ENCODE peak calls at places on chromosomes 12 and 14, in nine cellular contexts. K, D, L, Z, J, G, C, U and W are unnamed samples.

GRCh38 chr12:44021471-44021971 is 185.6 kb downstream of the TMEM117 start:
- DNase-seq in G (no peak), J (no peak), L (no peak), D (no peak), C (no peak), Z (no peak), U (no peak), K (no peak), W (no peak)

GRCh38 chr14:22107734-22108133 is 434.1 kb upstream of the OR4E1 start:
- DNase-seq in C (no peak), J (no peak), G (no peak), K (no peak), U (no peak), L (no peak), Z (no peak), D (no peak), W (no peak)

GRCh38 chr14:99141236-99141635 is 130.8 kb downstream of the BCL11B start:
- DNase-seq in L (no peak), Z (no peak), G (no peak), K (no peak), U (no peak), J (no peak), D (no peak), C (no peak), W (no peak)

GRCh38 chr14:95741051-95741490 is 27.1 kb upstream of the TCL1A start:
- DNase-seq in Z (no peak), K (no peak), J (no peak), C (no peak), U (no peak), L (no peak), G (peak), D (no peak), W (no peak)

GRCh38 chr12:86748874-86749273 is 492.7 kb upstream of the MGAT4C start:
- DNase-seq in D (no peak), G (no peak), K (no peak), C (no peak), J (no peak), L (no peak), Z (no peak), U (no peak), W (no peak)

GRCh38 chr14:74975059-74975810 is 19.8 kb upstream of the PGF start:
- DNase-seq in U (no peak), Z (peak), D (no peak), G (peak), C (no peak), L (no peak), J (no peak), K (peak), W (peak)

GRCh38 chr12:12452326-12452725 is 95.4 kb downstream of the BORCS5 start:
- DNase-seq in J (no peak), D (no peak), C (no peak), L (no peak), K (no peak), U (no peak), Z (no peak), G (no peak), W (no peak)

GRCh38 chr12:38141861-38142260 is 174.7 kb upstream of the ALG10B start:
- DNase-seq in L (no peak), Z (no peak), K (no peak), G (no peak), C (no peak), J (no peak), U (no peak), D (no peak), W (peak)

GRCh38 chr14:89309670-89310177 is 107.3 kb downstream of the FOXN3 start:
- DNase-seq in G (no peak), D (no peak), K (no peak), Z (no peak), L (no peak), J (no peak), C (no peak), U (no peak), W (no peak)

GRCh38 chr14:49464885-49465284 is 121.3 kb downstream of the RPS29 start:
- DNase-seq in J (peak), L (peak), Z (no peak), C (peak), G (no peak), D (no peak), U (peak), K (no peak), W (no peak)

GRCh38 chr14:29810657-29811056 is 117.0 kb downstream of the PRKD1 start:
- DNase-seq in J (no peak), U (no peak), G (no peak), K (no peak), C (no peak), L (no peak), Z (no peak), D (peak), W (no peak)

GRCh38 chr12:49524660-49525324 is 14.0 kb upstream of the KCNH3 start:
- DNase-seq in D (peak), C (no peak), U (no peak), G (no peak), K (no peak), J (no peak), Z (no peak), L (no peak), W (no peak)

DNA sequence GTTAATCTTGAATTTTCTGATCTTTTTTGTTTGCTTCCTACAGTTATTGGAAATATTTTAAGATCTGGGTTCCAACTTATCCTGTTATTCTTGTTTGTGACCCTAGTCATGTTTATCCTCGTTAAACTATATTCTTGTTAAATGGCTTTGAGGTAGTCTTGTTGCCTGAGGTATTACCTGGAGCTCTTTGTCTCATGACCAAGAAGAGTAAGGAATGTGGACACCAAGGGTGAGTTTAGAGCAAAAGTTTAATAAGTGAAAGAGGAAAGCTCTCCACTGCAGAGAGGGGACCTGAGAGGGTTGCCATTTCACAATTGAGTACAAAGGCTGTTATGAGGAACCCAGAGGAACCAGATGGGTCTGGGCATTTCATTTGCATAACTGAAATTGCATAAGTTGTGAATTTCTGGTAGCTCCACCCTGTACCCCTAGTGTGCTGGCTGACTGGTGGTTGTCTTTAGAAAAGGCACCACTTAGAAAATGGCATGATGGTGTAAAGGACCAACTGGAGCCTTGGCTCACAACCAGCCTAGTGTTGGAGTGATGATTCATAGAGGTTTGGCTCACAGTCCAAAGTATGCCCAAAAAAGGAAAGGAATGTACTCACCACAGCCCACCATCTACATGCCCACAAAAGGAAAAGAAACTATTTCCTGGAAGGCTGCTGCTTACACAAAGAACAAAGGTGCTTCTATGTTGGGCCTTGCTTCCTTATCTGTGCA is 36.7 kb upstream of the RESF1 start:
- DNase-seq in D (no peak), U (peak), K (no peak), C (no peak), J (no peak), Z (no peak), L (no peak), G (no peak), W (no peak)
- TF ChIP-seq EP300 in D (no peak), U (no peak), K (no peak), C (no peak), J (no peak), Z (no peak), L (no peak), G (no peak), W (no peak)

DNA sequence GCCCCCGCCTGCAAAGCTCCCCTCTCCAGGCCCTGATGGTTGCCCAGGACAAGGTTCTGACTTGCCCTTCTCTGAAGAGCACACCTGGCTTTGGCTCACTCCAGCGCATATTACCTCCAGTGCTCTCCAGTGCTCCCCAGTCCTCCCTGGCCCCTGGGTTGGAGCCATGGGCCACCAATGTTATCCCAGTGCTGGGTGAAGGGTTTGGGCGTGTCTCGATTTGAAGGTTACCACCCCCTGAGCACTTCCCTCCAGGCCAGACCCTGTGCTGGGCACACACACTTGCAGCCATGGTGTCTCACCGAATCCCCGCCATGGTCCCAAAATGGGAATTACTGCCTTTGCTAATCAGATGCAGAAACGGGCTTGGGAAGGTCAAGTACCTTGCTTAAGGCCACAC is 11.1 kb downstream of the RITA1 start:
- DNase-seq in L (no peak), J (no peak), K (no peak), U (no peak), C (no peak), G (no peak), Z (no peak), D (no peak), W (no peak)
- TF ChIP-seq EP300 in L (no peak), J (no peak), K (no peak), U (no peak), C (no peak), G (no peak), Z (no peak), D (no peak), W (no peak)

DNA sequence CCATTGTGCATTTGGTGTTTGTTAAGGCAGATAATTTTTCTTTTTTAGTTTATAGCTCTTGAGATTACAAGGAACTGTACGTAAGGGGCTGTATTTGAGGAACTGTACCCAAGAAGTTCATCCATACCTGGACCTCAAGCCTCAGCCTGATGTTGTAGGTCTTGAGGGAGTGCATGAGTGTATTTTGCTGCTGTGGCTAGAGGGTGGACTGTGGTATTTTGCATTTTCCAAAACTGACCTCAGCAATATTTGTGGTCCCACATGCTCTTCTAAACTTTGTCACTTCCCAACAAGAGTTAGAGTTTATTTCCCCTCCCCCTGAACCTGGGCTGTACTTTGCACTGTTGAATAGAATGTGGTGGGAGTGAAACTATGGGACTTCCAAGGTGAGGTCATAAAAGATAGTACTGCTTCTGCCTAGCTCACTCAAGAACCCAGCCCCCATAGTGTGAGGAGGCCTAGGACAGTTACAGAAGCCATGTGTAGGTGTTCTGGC is 42.2 kb upstream of the FBXO33 start:
- DNase-seq in L (no peak), D (no peak), K (no peak), C (no peak), U (peak), G (no peak), J (no peak), Z (no peak), W (no peak)
- TF ChIP-seq EP300 in L (no peak), D (no peak), K (no peak), C (no peak), U (peak), G (no peak), J (no peak), Z (no peak), W (no peak)

GRCh38 chr14:81343166-81343565 is 57.0 kb downstream of the STON2 start:
- DNase-seq in Z (no peak), L (no peak), U (no peak), G (no peak), J (no peak), D (no peak), K (no peak), C (no peak), W (no peak)
- TF ChIP-seq EP300 in Z (no peak), L (no peak), U (no peak), G (no peak), J (no peak), D (no peak), K (no peak), C (no peak), W (no peak)

GRCh38 chr12:41992029-41992428 is 152.6 kb downstream of the GXYLT1 start:
- DNase-seq in J (peak), L (no peak), D (no peak), C (no peak), Z (no peak), U (no peak), K (no peak), G (no peak), W (no peak)
- TF ChIP-seq EP300 in J (no peak), L (no peak), D (no peak), C (no peak), Z (no peak), U (no peak), K (no peak), G (no peak), W (no peak)